ENCODE peak calls at places on chromosome 12, in five cellular contexts. One of them, this sample, is unnamed.
A peak's percentile ranks its signal among the peaks of the same experiment; 100 is the strongest.

GRCh38 chr12:123063535-123063934 is 83.1 kb downstream of the ARL6IP4 start:
- DNase-seq in M059J: peak; percentile 41
- DNase-seq in NCI-H1930: no peak
- DNase-seq in body of pancreas: no peak
- DNase-seq in AG10803: no peak
- DNase-seq in this sample: peak; percentile 24

GRCh38 chr12:177980-178714 is 35.8 kb downstream of the SLC6A12 start:
- DNase-seq in M059J: no peak
- DNase-seq in NCI-H1930: no peak
- DNase-seq in body of pancreas: no peak
- DNase-seq in AG10803: no peak
- DNase-seq in this sample: no peak

GRCh38 chr12:128382946-128383739 is 116.2 kb downstream of the TMEM132C start:
- DNase-seq in M059J: no peak
- DNase-seq in NCI-H1930: no peak
- DNase-seq in body of pancreas: no peak
- DNase-seq in AG10803: no peak
- DNase-seq in this sample: no peak

GRCh38 chr12:78562358-78563205 is 302.0 kb upstream of the SYT1 start:
- DNase-seq in M059J: peak; percentile 25
- DNase-seq in NCI-H1930: peak; percentile 5
- DNase-seq in body of pancreas: no peak
- DNase-seq in AG10803: peak; percentile 19
- DNase-seq in this sample: no peak

GRCh38 chr12:120283318-120283717 is 8.4 kb downstream of the RNU4-2 start:
- DNase-seq in M059J: no peak
- DNase-seq in NCI-H1930: no peak
- DNase-seq in body of pancreas: no peak
- DNase-seq in AG10803: no peak
- DNase-seq in this sample: no peak

GRCh38 chr12:95681210-95681765 is 109.3 kb downstream of the NTN4 start:
- DNase-seq in M059J: no peak
- DNase-seq in NCI-H1930: no peak
- DNase-seq in body of pancreas: no peak
- DNase-seq in AG10803: peak; percentile 21
- DNase-seq in this sample: no peak

GRCh38 chr12:78711954-78712353 is 152.6 kb upstream of the SYT1 start:
- DNase-seq in M059J: no peak
- DNase-seq in NCI-H1930: no peak
- DNase-seq in body of pancreas: no peak
- DNase-seq in AG10803: no peak
- DNase-seq in this sample: no peak

GRCh38 chr12:77060136-77060882 is 5.1 kb downstream of the E2F7 start:
- DNase-seq in M059J: no peak
- DNase-seq in NCI-H1930: no peak
- DNase-seq in body of pancreas: no peak
- DNase-seq in AG10803: no peak
- DNase-seq in this sample: no peak

GRCh38 chr12:33357181-33357580 is 82.4 kb downstream of the SYT10 start:
- DNase-seq in M059J: peak; percentile 36
- DNase-seq in NCI-H1930: no peak
- DNase-seq in body of pancreas: no peak
- DNase-seq in AG10803: no peak
- DNase-seq in this sample: no peak

GRCh38 chr12:123142948-123143752 is 7.7 kb downstream of the PITPNM2 start:
- DNase-seq in M059J: peak; percentile 50
- DNase-seq in NCI-H1930: no peak
- DNase-seq in body of pancreas: no peak
- DNase-seq in AG10803: no peak
- DNase-seq in this sample: peak; percentile 83